ENCODE peak calls at places on chromosome 9, in four cellular contexts. One of them, this sample, is unnamed.

GRCh38 chr9:2691626-2692025 is 25.7 kb upstream of the KCNV2 start:
- DNase-seq in SK-N-SH: no peak
- DNase-seq in sigmoid colon: no peak
- DNase-seq in breast epithelium: no peak
- DNase-seq in this sample: no peak

GRCh38 chr9:68608763-68609162 is 68.1 kb upstream of the TMEM252 start:
- DNase-seq in breast epithelium: no peak
- DNase-seq in SK-N-SH: no peak
- DNase-seq in sigmoid colon: no peak
- DNase-seq in this sample: no peak

GRCh38 chr9:115115117-115115880 is 2.7 kb downstream of the TNC start:
- DNase-seq in sigmoid colon: no peak
- DNase-seq in breast epithelium: no peak
- DNase-seq in SK-N-SH: no peak
- DNase-seq in this sample: peak; percentile 29

GRCh38 chr9:103714992-103715391 is 379.1 kb upstream of the SMC2 start:
- DNase-seq in breast epithelium: no peak
- DNase-seq in SK-N-SH: no peak
- DNase-seq in sigmoid colon: no peak
- DNase-seq in this sample: no peak

GRCh38 chr9:127411122-127411521 is 13.1 kb upstream of the ZNF79 start:
- DNase-seq in SK-N-SH: no peak
- DNase-seq in sigmoid colon: no peak
- DNase-seq in breast epithelium: no peak
- DNase-seq in this sample: no peak

GRCh38 chr9:109779711-109780452 is at the start of gene PALM2AKAP2:
- DNase-seq in SK-N-SH: peak; percentile 47
- DNase-seq in sigmoid colon: peak; percentile 77
- DNase-seq in breast epithelium: peak; percentile 47
- DNase-seq in this sample: peak; percentile 89

GRCh38 chr9:135394699-135395645 is 84.6 kb upstream of the PPP1R26 start:
- DNase-seq in sigmoid colon: no peak
- DNase-seq in breast epithelium: peak; percentile 18
- DNase-seq in SK-N-SH: no peak
- DNase-seq in this sample: no peak

GRCh38 chr9:26863074-26863473 is 29.5 kb downstream of the CAAP1 start:
- DNase-seq in SK-N-SH: peak; percentile 6
- DNase-seq in breast epithelium: no peak
- DNase-seq in sigmoid colon: no peak
- DNase-seq in this sample: no peak

GRCh38 chr9:87464110-87464991 is 33.3 kb upstream of the DAPK1 start:
- DNase-seq in SK-N-SH: no peak
- DNase-seq in sigmoid colon: peak; percentile 70
- DNase-seq in breast epithelium: no peak
- DNase-seq in this sample: no peak

DNA sequence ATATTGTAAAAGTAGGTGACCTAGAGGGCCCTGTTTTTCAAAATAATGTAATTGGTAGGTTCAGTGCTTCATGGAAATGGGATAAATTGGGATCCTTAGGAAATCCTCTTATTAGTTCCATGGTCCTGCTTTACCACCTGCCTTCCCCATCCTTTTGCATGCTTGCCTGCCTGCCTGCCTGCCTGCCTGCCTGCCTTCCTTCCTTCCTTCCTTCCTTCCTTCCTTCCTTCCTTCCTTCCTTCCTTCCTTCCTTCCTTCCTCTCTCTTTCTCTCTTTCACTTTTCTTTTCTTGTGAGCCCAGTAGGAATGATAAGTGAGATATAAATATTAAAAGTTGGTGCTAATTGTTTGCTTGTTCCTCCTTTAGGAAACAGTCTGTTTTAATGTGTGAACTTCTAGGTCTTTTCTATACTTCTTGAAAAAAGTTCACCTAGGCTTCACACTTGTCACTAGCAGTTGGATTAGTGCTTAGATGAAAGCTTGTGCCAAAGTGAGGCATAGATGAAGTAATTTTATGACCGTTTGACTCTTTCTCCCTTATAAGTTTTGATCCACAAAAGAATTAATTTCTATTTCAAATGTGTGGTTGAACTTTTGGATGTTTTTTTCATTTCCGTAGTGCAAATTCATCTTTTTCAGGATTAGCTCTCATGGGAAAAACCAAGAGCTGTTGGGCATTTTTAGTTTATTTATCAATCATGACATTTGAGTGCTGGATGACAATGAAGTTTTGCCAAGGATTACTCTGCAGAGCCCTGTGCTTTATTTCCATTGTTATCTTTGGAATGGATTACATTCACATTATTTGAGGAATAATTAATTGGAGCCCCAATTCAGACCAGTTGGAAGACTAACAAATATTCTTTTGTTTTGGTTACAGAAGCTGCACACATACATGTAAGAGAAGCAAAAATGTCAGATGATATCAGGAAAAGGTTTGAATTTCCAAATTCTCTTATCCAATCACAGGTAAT is 30.7 kb downstream of the FOCAD start:
- DNase-seq in sigmoid colon: no peak
- DNase-seq in breast epithelium: no peak
- DNase-seq in SK-N-SH: no peak
- DNase-seq in this sample: no peak
- TF ChIP-seq POLR2AphosphoS5 in sigmoid colon: no peak
- TF ChIP-seq POLR2AphosphoS5 in breast epithelium: no peak
- TF ChIP-seq POLR2AphosphoS5 in SK-N-SH: no peak
- TF ChIP-seq POLR2AphosphoS5 in this sample: no peak

GRCh38 chr9:76373173-76373771 is 21.0 kb downstream of the RFK start:
- DNase-seq in sigmoid colon: peak; percentile 85
- DNase-seq in breast epithelium: no peak
- DNase-seq in SK-N-SH: no peak
- DNase-seq in this sample: no peak

GRCh38 chr9:76371901-76372300 is 22.3 kb downstream of the RFK start:
- DNase-seq in SK-N-SH: no peak
- DNase-seq in sigmoid colon: no peak
- DNase-seq in breast epithelium: no peak
- DNase-seq in this sample: no peak

GRCh38 chr9:76374702-76375543 is 19.3 kb downstream of the RFK start:
- DNase-seq in SK-N-SH: no peak
- DNase-seq in breast epithelium: peak; percentile 52
- DNase-seq in sigmoid colon: peak; percentile 92
- DNase-seq in this sample: peak; percentile 94

GRCh38 chr9:76372345-76372744 is 21.9 kb downstream of the RFK start:
- DNase-seq in breast epithelium: no peak
- DNase-seq in SK-N-SH: no peak
- DNase-seq in sigmoid colon: no peak
- DNase-seq in this sample: no peak

DNA sequence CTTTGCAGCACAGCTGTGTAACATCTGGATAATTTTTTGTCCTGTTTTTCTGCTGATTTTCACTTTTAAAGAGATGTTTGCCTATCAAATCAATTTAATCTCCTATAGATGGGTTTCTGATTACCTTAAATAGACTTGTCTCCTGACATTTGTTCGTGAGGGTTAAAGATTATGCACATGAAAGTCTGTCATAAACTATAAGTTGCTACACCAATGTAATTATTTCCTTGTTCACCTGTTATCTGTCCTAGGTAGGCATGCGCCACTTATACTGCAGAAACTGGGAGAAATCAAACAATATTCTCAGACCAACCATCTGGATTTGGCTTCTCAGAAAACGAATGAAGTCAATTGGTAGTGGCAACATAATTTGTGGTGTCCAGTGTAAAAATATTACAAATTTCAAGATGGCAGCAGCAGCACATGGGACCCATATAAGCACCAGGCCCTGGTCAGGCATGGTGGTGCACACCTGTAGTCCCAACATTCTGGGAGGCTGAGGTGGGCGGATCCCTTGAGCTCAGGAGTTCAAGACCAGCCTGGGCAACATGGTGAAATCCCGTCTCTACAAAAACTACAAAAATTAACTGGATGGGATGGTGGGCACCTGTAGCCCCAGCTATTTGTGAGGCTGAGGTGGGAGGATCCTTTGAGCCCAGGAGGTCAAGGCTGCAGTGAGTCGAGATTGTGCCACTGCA is 20.3 kb downstream of the RFK start:
- DNase-seq in sigmoid colon: no peak
- DNase-seq in breast epithelium: no peak
- DNase-seq in SK-N-SH: no peak
- DNase-seq in this sample: no peak
- H3K4me1 ChIP-seq in sigmoid colon: no peaks in the 10 kb centered on the region
- H3K4me1 ChIP-seq in breast epithelium: peaks cover 10% of the 10 kb centered on the region
- H3K4me1 ChIP-seq in SK-N-SH: peaks cover 5% of the 10 kb centered on the region
- H3K4me1 ChIP-seq in this sample: peaks cover 29% of the 10 kb centered on the region

GRCh38 chr9:98989036-98990000 is 45.6 kb downstream of the COL15A1 start:
- DNase-seq in SK-N-SH: no peak
- DNase-seq in breast epithelium: no peak
- DNase-seq in sigmoid colon: peak; percentile 92
- DNase-seq in this sample: no peak
- TF ChIP-seq POLR2AphosphoS5 in SK-N-SH: no peak
- TF ChIP-seq POLR2AphosphoS5 in breast epithelium: peak; percentile 36
- TF ChIP-seq POLR2AphosphoS5 in sigmoid colon: peak; percentile 48
- TF ChIP-seq POLR2AphosphoS5 in this sample: peak; percentile 57

GRCh38 chr9:120030847-120031246 is 549.1 kb downstream of the CDK5RAP2 start:
- DNase-seq in SK-N-SH: peak; percentile 60
- DNase-seq in breast epithelium: no peak
- DNase-seq in sigmoid colon: no peak
- DNase-seq in this sample: no peak
- H3K4me1 ChIP-seq in SK-N-SH: no peaks in the 10 kb centered on the region
- H3K4me1 ChIP-seq in breast epithelium: no peaks in the 10 kb centered on the region
- H3K4me1 ChIP-seq in sigmoid colon: no peaks in the 10 kb centered on the region
- H3K4me1 ChIP-seq in this sample: no peaks in the 10 kb centered on the region

GRCh38 chr9:121764371-121764730 is 112.9 kb downstream of the DAB2IP start:
- DNase-seq in breast epithelium: no peak
- DNase-seq in SK-N-SH: no peak
- DNase-seq in sigmoid colon: no peak
- DNase-seq in this sample: no peak

GRCh38 chr9:121767176-121767769 is 115.8 kb downstream of the DAB2IP start:
- DNase-seq in sigmoid colon: no peak
- DNase-seq in SK-N-SH: no peak
- DNase-seq in breast epithelium: no peak
- DNase-seq in this sample: no peak

GRCh38 chr9:121768416-121769015 is 117.1 kb downstream of the DAB2IP start:
- DNase-seq in SK-N-SH: no peak
- DNase-seq in breast epithelium: no peak
- DNase-seq in sigmoid colon: no peak
- DNase-seq in this sample: no peak

GRCh38 chr9:121765021-121765950 is 113.9 kb downstream of the DAB2IP start:
- DNase-seq in SK-N-SH: peak; percentile 48
- DNase-seq in sigmoid colon: peak; percentile 81
- DNase-seq in breast epithelium: peak; percentile 65
- DNase-seq in this sample: no peak

DNA sequence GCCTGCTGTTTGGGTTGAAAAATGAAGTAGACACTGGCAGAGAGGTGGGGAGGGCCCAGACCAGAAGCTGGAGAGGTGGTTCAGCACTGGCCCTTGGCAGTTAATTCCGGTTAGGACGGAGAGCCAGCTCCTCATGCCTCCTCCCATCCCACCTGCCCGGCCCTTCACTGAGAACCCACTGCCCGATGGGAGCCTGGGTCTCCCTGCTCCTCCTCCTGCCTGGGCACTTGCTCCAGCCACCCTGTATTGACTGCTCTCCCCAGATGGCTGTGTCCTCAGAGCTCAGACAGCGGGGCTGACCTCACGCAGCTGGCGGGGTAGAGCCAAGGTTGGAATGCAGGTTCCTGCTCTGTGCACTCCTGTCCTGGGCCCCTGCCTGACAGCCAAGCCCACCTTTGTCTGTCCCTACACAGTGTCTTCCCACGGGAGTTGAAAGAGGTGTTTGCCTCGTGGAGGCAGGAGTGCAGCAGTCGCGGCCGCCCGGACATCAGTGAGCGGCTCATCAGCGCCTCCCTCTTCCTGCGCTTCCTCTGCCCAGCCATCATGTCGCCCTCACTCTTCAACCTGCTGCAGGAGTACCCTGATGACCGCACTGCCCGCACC is 114.7 kb downstream of the DAB2IP start:
- DNase-seq in sigmoid colon: no peak
- DNase-seq in SK-N-SH: no peak
- DNase-seq in breast epithelium: no peak
- DNase-seq in this sample: no peak
- TF ChIP-seq POLR2AphosphoS5 in sigmoid colon: no peak
- TF ChIP-seq POLR2AphosphoS5 in SK-N-SH: no peak
- TF ChIP-seq POLR2AphosphoS5 in breast epithelium: no peak
- TF ChIP-seq POLR2AphosphoS5 in this sample: no peak

GRCh38 chr9:79579624-79580023 is 7.9 kb downstream of the TLE4 start:
- DNase-seq in sigmoid colon: no peak
- DNase-seq in SK-N-SH: no peak
- DNase-seq in breast epithelium: no peak
- DNase-seq in this sample: no peak
- H3K4me1 ChIP-seq in sigmoid colon: no peaks in the 10 kb centered on the region
- H3K4me1 ChIP-seq in SK-N-SH: peaks cover 32% of the 10 kb centered on the region
- H3K4me1 ChIP-seq in breast epithelium: no peaks in the 10 kb centered on the region
- H3K4me1 ChIP-seq in this sample: peaks cover 58% of the 10 kb centered on the region